ENCODE peak calls at places on chromosomes 6 and 20, in eight cellular contexts. U, T, J, F, Q, O, S and N are unnamed samples.

GRCh38 chr6:108752733-108753392 is 95.4 kb upstream of the ARMC2 start:
- DNase-seq in U (no peak), T (no peak), J (no peak), F (no peak), Q (no peak), O (no peak), S (no peak), N (no peak)

GRCh38 chr6:8481727-8482126 is 46.4 kb upstream of the SLC35B3 start:
- DNase-seq in U (no peak), T (no peak), J (no peak), F (no peak), Q (no peak), O (no peak), S (peak), N (no peak)

GRCh38 chr20:63751471-63752271 is 12.1 kb downstream of the SLC2A4RG start:
- DNase-seq in U (no peak), T (no peak), J (no peak), F (peak), Q (peak), O (no peak), S (peak), N (no peak)

GRCh38 chr20:51450221-51450712 is 92.3 kb downstream of the NFATC2 start:
- DNase-seq in U (no peak), T (no peak), J (no peak), F (no peak), Q (no peak), O (no peak), S (no peak), N (no peak)

GRCh38 chr20:35311409-35311808 is 19.2 kb upstream of the FAM83C start:
- DNase-seq in U (no peak), T (peak), J (no peak), F (no peak), Q (no peak), O (no peak), S (no peak), N (no peak)

GRCh38 chr6:44041461-44042260 is 85.6 kb downstream of the MRPL14 start:
- DNase-seq in U (peak), T (peak), J (peak), F (no peak), Q (no peak), O (peak), S (no peak), N (no peak)

GRCh38 chr6:162942860-162943259 is 215.1 kb downstream of the PACRG start:
- DNase-seq in U (no peak), T (peak), J (peak), F (no peak), Q (no peak), O (peak), S (no peak), N (no peak)

GRCh38 chr20:11338506-11339306 is 579.0 kb upstream of the BTBD3 start:
- DNase-seq in U (no peak), T (peak), J (no peak), F (no peak), Q (no peak), O (peak), S (no peak), N (no peak)

GRCh38 chr20:34180460-34181108 is 60.6 kb upstream of the ASIP start:
- DNase-seq in U (no peak), T (no peak), J (no peak), F (no peak), Q (no peak), O (no peak), S (no peak), N (no peak)

GRCh38 chr20:31608256-31608980 is 3.3 kb downstream of the ID1 start:
- DNase-seq in U (peak), T (peak), J (no peak), F (peak), Q (no peak), O (no peak), S (peak), N (peak)

GRCh38 chr6:165834613-165835259 is 171.7 kb upstream of the PDE10A start:
- DNase-seq in U (peak), T (peak), J (no peak), F (no peak), Q (no peak), O (no peak), S (no peak), N (no peak)

GRCh38 chr20:36815454-36816091 is 42.0 kb upstream of the DSN1 start:
- DNase-seq in U (no peak), T (no peak), J (no peak), F (peak), Q (no peak), O (no peak), S (no peak), N (no peak)

GRCh38 chr6:167573461-167574215 is 248.8 kb downstream of the TTLL2 start:
- DNase-seq in U (no peak), T (no peak), J (no peak), F (no peak), Q (no peak), O (no peak), S (no peak), N (no peak)

GRCh38 chr6:28646650-28647049 is 121.0 kb downstream of the GPX5 start:
- DNase-seq in U (no peak), T (no peak), J (no peak), F (no peak), Q (no peak), O (no peak), S (no peak), N (no peak)

GRCh38 chr20:21237956-21238355 is 65.2 kb upstream of the XRN2 start:
- DNase-seq in U (no peak), T (peak), J (no peak), F (no peak), Q (no peak), O (no peak), S (no peak), N (no peak)